ENCODE peak calls at places on chromosomes 4 and X, in six cellular contexts. N is CD8-positive, alpha-beta T cell; R is PC-9; C is astrocyte of the cerebellum; O is fibroblast of mammary gland; F is Peyer's patch. V is an unnamed sample.

GRCh38 chrX:70497026-70497425 is 52.4 kb downstream of the DLG3 start:
- DNase-seq in R (no peak), N (no peak), O (no peak), C (no peak), F (no peak), V (no peak)

GRCh38 chr4:55947912-55948725 is 626 bp upstream of the CEP135 start:
- DNase-seq in O (peak), N (peak), R (peak), C (peak), F (peak), V (peak)

GRCh38 chr4:75180790-75181776 is 248.2 kb downstream of the PARM1 start:
- DNase-seq in R (peak), C (no peak), N (no peak), F (peak), O (no peak), V (no peak)

GRCh38 chr4:94486372-94486801 is 34.6 kb downstream of the PDLIM5 start:
- DNase-seq in F (no peak), N (no peak), O (peak), C (peak), R (no peak), V (peak)

GRCh38 chr4:154622598-154622997 is 10.1 kb upstream of the FGG start:
- DNase-seq in C (peak), N (no peak), O (peak), R (peak), F (no peak), V (peak)

GRCh38 chr4:18366762-18367358 is 345.3 kb upstream of the LCORL start:
- DNase-seq in N (no peak), F (no peak), R (no peak), C (peak), O (peak), V (peak)

GRCh38 chr4:184422378-184422777 is 52.0 kb downstream of the IRF2 start:
- DNase-seq in C (no peak), F (no peak), R (no peak), O (no peak), N (no peak), V (no peak)

GRCh38 chr4:26525136-26525535 is 34.9 kb upstream of the CCKAR start:
- DNase-seq in R (no peak), O (peak), F (no peak), N (no peak), C (no peak), V (peak)

GRCh38 chrX:46572295-46572936 is 1.1 kb upstream of the CHST7 start:
- DNase-seq in C (no peak), R (no peak), F (no peak), O (no peak), N (no peak), V (no peak)

GRCh38 chr4:2898001-2898400 is 54.4 kb downstream of the ADD1 start:
- DNase-seq in R (no peak), N (no peak), F (no peak), C (no peak), O (no peak), V (no peak)

GRCh38 chr4:150769235-150769634 is 187.3 kb downstream of the MAB21L2 start:
- DNase-seq in N (no peak), C (no peak), O (peak), F (no peak), R (peak), V (peak)

GRCh38 chr4:20444599-20445337 is 193.1 kb downstream of the SLIT2 start:
- DNase-seq in N (no peak), F (no peak), O (no peak), R (no peak), C (no peak), V (no peak)

GRCh38 chr4:163161536-163162205 is 5.0 kb downstream of the NAF1 start:
- DNase-seq in R (no peak), O (peak), C (no peak), F (no peak), N (no peak), V (peak)

GRCh38 chr4:111641813-111642579 is 503.3 kb upstream of the FAM241A start:
- DNase-seq in F (peak), R (peak), O (peak), N (no peak), C (peak), V (peak)

GRCh38 chr4:168923526-168924194 is 86.4 kb downstream of the CBR4 start:
- DNase-seq in R (peak), N (peak), C (peak), F (peak), O (peak), V (peak)

GRCh38 chr4:55358246-55358645 is 12.2 kb downstream of the SRD5A3 start:
- DNase-seq in F (no peak), N (no peak), R (no peak), O (no peak), C (no peak), V (no peak)

GRCh38 chr4:183011213-183011907 is 87.7 kb upstream of the WWC2 start:
- DNase-seq in N (no peak), C (no peak), O (peak), R (no peak), F (no peak), V (no peak)

GRCh38 chr4:110292994-110293744 is 94.8 kb upstream of the ELOVL6 start:
- DNase-seq in C (no peak), N (no peak), R (no peak), O (no peak), F (no peak), V (no peak)

GRCh38 chr4:142840516-142841123 is 5.5 kb downstream of the INPP4B start:
- DNase-seq in C (peak), O (peak), F (no peak), R (no peak), N (no peak), V (peak)

GRCh38 chrX:108036298-108036973 is 8.4 kb upstream of the VSIG1 start:
- DNase-seq in N (no peak), O (peak), F (no peak), C (peak), R (peak), V (peak)

GRCh38 chrX:136861877-136862276 is 18.6 kb downstream of the RBMX start:
- DNase-seq in O (no peak), F (no peak), N (no peak), C (no peak), R (no peak), V (no peak)

GRCh38 chr4:121950680-121951569 is 935 bp downstream of the TRPC3 start:
- DNase-seq in N (peak), F (peak), R (no peak), C (no peak), O (no peak), V (peak)

GRCh38 chr4:151415978-151416377 is 7.0 kb downstream of the FHIP1A start:
- DNase-seq in O (peak), N (no peak), F (no peak), R (peak), C (peak), V (peak)

GRCh38 chrX:135977611-135978010 is 3.8 kb upstream of the MMGT1 start:
- DNase-seq in R (peak), C (no peak), O (peak), N (no peak), F (no peak), V (peak)

GRCh38 chrX:9340619-9341304 is 124.1 kb upstream of the TBL1X start:
- DNase-seq in C (no peak), N (no peak), O (peak), F (peak), R (no peak), V (no peak)

GRCh38 chr4:139625487-139625886 is 40.1 kb upstream of the MGST2 start:
- DNase-seq in O (no peak), R (no peak), C (no peak), N (no peak), F (no peak), V (no peak)

GRCh38 chr4:103012085-103012484 is 7.4 kb downstream of the SLC9B1 start:
- DNase-seq in O (peak), N (no peak), C (peak), F (no peak), R (no peak), V (peak)

GRCh38 chr4:55754754-55755350 is 64.7 kb upstream of the EXOC1L start:
- DNase-seq in N (no peak), F (no peak), C (no peak), O (peak), R (peak), V (peak)

GRCh38 chrX:69605521-69605920 is 10.4 kb upstream of the EDA start:
- DNase-seq in C (no peak), N (no peak), O (no peak), F (no peak), R (no peak), V (no peak)

GRCh38 chr4:33054656-33055055 is 2334.5 kb downstream of the PCDH7 start:
- DNase-seq in F (no peak), C (no peak), R (no peak), O (peak), N (no peak), V (no peak)

GRCh38 chr4:137961051-137961438 is 281.1 kb downstream of the SLC7A11 start:
- DNase-seq in N (no peak), C (no peak), F (no peak), R (no peak), O (no peak), V (no peak)

GRCh38 chr4:78370625-78371372 is 180.8 kb upstream of the ANXA3 start:
- DNase-seq in C (no peak), F (no peak), R (peak), O (peak), N (no peak), V (no peak)

DNA sequence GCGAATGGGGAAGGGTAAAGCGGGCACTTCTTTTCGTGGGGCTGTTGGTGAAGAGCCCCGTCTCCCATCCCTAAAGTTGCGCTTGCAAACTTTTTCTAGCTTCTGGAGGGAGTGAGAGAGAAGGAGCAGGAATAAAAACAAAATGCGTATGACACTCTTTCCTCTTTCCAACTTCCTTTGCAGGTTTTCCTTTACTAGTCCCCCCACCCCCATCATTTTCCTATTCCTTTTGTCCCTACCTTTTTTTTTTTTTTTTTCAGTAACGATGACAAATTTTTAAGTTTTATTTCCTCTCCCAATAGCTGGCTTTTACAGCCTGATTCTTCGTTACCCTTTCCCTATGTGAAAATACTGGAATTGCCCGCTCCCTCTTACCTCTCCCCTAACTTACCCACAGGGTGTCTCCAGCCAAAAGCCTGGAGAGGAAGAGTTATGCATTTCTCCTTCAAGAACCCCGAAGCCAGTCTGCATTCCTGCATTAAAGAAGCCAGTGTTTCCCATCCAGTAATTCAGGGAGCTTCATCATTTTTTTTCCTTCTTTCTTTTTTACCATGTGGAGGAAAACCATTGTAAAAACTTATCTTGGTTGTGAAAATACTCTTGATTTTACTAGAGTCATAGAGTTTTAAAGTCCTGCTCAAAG is 647 bp upstream of the ARSJ start:
- DNase-seq in F (no peak), N (no peak), R (no peak), O (no peak), C (no peak), V (peak)
- H3K4me3 ChIP-seq in F (peak), N (peak), R (peak), O (peak), C (peak), V (peak)

GRCh38 chr4:38829237-38829636 is 24.6 kb upstream of the TLR1 start:
- DNase-seq in F (no peak), N (no peak), O (no peak), R (no peak), C (no peak), V (no peak)

GRCh38 chr4:38831653-38832052 is 25.0 kb downstream of the TLR6 start:
- DNase-seq in N (no peak), O (no peak), R (no peak), F (no peak), C (no peak), V (no peak)

GRCh38 chr4:38834570-38834969 is 22.0 kb downstream of the TLR6 start:
- DNase-seq in F (no peak), R (no peak), N (no peak), C (no peak), O (no peak), V (no peak)

GRCh38 chr4:38832206-38832605 is 24.4 kb downstream of the TLR6 start:
- DNase-seq in O (no peak), C (no peak), N (no peak), F (no peak), R (no peak), V (no peak)

DNA sequence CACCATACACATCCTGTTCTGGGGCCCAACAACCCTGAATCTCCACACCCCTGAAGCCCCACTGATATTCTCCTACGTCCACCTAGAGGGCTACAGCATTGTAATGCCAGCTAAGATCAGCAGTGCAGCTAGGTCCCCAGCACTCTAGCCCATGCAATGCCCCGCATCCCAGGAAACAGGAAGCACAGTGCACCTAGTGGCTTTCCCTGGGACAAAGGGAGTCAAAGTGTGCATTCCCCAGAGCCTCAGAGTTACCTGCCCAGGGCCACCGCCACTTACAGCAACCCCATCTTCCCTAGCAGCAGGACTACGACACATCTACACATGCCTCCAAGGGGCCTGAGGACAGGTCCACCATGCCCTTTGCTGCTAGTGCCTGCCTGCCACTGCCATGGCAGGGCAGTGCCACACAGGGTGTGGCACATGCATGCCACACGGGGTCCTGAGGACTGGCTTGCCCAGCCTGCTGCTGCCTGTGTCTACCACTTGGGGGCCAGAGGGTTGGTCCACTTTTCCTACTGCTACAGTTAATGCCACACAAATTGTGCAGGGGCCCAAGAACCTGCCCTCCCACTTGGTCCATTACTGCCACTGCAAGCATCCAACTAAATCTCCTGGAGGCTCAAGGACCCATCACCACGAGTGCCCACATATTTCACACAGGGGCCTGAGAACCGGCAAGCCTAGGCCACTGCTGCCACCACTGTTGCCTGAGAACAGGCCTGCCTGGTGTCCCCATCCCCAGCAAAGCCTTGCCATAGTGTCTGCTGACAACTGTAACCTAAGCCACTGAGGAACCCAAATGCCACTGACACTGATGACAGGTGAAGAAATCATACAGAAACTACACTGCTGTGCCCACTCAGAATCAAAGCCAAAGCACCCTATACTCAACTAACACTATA is 23.7 kb downstream of the TLR6 start:
- DNase-seq in O (no peak), R (no peak), N (no peak), C (no peak), F (no peak), V (no peak)
- TF ChIP-seq CTCF in O (peak), R (no peak), N (no peak), C (no peak), F (no peak), V (no peak)

DNA sequence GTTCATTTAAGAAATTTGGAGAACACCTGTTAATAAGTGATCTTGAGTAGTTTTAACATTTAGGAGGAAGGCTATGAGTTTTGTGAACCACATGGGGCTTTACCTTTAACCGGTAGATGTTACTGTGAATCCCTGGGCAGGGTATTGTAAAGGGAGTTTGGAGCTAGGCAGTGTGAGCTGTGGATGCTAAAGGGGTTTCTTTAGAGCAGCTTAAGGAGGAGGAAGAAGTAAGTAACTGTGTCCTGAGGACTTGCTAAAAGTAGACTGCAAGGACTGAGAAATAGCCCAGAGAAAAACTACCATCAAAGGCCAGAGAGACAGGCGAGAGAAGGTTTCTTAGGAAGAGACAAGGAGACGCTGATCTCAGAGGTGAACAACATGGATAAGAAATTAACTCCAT is 5.6 kb downstream of the RHOH start:
- DNase-seq in C (no peak), N (no peak), R (no peak), F (no peak), O (no peak), V (no peak)
- H3K4me3 ChIP-seq in C (no peak), N (peak), R (no peak), F (peak), O (no peak), V (no peak)

DNA sequence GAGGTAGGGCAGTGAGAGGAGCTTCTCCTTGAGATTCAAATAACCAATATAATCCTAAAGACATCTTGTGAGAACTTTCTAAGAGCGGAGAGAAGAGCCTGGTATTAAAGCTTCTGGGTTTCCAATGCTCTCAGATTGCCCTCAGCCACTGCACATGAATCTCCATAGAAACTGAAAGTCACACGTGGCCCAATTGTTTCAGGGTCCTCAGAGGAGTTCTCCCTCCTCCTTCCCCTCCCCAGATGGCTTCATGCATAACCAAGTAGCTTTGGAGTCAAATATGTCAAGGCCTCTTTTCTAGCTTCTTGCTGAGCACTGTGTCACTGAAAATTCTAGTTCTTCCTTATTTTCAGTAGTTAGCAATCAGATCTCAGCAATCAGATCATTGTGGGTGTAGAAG is 2.3 kb downstream of the BTK start:
- DNase-seq in C (no peak), F (peak), R (no peak), O (no peak), N (no peak), V (no peak)
- TF ChIP-seq CTCF in C (no peak), F (no peak), R (no peak), O (no peak), N (no peak), V (no peak)

DNA sequence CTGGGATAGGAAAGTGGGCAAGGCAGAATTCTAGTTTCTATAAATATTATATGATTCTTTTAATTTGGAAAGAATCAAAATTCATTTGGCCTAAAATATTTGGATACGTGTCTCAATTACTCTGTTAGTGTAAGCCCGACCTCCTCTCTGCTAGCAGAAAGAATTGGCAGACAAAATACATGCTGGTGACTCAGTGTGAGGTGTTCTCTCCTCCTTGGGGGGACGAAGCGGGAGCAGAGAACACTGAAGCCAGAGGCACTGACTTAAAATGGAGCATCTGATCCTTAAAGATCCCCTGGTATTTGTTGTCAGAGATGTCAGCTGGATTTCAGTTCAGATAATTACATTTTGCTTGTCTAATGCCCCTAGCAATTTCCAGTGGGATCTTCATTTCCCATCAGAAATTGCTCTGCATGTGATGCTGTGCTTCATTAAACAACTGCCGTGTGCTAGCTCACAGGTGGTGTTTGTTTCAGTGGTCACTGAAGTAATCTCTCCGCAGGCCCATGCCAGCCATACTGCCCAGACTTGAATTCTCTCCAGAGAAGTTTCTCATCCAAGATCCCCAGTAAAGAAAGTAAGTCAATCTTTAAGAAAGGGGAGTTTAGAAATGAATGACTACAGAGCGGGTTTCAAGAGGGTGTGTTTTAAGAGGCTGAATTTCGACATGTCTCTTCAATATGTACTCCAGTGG is 188.7 kb upstream of the TLL1 start:
- DNase-seq in F (no peak), N (no peak), R (no peak), C (peak), O (peak), V (peak)
- H3K4me3 ChIP-seq in F (no peak), N (no peak), R (no peak), C (no peak), O (no peak), V (no peak)

DNA sequence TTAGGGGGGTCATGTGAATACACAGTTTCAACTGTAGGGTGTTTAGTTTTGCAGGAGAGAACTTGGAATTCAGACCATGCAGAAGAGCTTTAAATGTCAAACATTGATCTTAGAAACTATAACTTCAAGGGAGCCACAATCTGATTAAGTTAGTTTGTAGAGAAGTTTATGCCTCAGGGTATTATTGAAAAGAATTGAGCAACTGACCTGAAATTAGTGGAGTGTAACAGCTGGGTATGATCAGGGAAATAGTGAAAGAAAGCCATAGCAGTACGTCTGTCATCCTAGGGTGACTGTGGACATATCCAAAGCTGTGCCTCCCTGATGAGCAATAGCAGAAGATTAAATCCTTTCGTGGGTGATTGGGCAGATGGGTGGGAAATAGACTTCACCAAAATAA is 63.8 kb downstream of the FAM47B start:
- DNase-seq in C (no peak), R (no peak), O (no peak), F (no peak), N (no peak), V (no peak)
- TF ChIP-seq CTCF in C (no peak), R (no peak), O (no peak), F (no peak), N (no peak), V (no peak)

V was measured in astrocyte of the spinal cord.